ENCODE peak calls at places on chromosomes 3 and 15, in four cellular contexts. X is stimulated activated CD4-positive, alpha-beta T cell treated with anti-CD3 and anti-CD28 coated beads, Interleukin-12 subunit alpha, Interleukin-12 subunit beta, amount 100 ng/mL, for 48 hours; Y is fibroblast of the conjunctiva; L is foreskin fibroblast. E is an unnamed sample.

GRCh38 chr3:193842832-193843446 is 249.9 kb downstream of the OPA1 start:
- DNase-seq in X (no peak), Y (no peak), L (no peak), E (no peak)

GRCh38 chr3:72887723-72888545 is at the start of gene GXYLT2:
- DNase-seq in X (no peak), Y (peak; percentile 36), L (peak; percentile 85), E (peak; percentile 69)

GRCh38 chr3:134693804-134694203 is 43.0 kb upstream of the KY start:
- DNase-seq in X (no peak), Y (no peak), L (no peak), E (peak; percentile 41)

GRCh38 chr3:160852856-160853255 is 96.8 kb downstream of the PPM1L start:
- DNase-seq in X (no peak), Y (no peak), L (no peak), E (no peak)

GRCh38 chr3:177317247-177317646 is 120.0 kb upstream of the TBL1XR1 start:
- DNase-seq in X (no peak), Y (no peak), L (no peak), E (no peak)

GRCh38 chr3:167798443-167798842 is 62.9 kb downstream of the SERPINI1 start:
- DNase-seq in X (no peak), Y (no peak), L (no peak), E (no peak)

GRCh38 chr3:192817053-192817452 is 89.7 kb upstream of the FGF12 start:
- DNase-seq in X (no peak), Y (no peak), L (peak; percentile 85), E (peak; percentile 82)

GRCh38 chr3:196941846-196942225 is 492 bp downstream of the NCBP2 start:
- DNase-seq in X (peak; percentile 53), Y (no peak), L (peak; percentile 74), E (no peak)

GRCh38 chr15:43420876-43421275 is 50.0 kb downstream of the TUBGCP4 start:
- DNase-seq in X (no peak), Y (no peak), L (no peak), E (no peak)

E was measured in kidney tubule cell.